ENCODE peak calls at places on chromosomes 12 and 14, in ten cellular contexts. R is HT1080; L is left cardiac atrium; N is progenitor cell of endocrine pancreas; S is activated T-helper 1 cell treated with anti-CD3 and anti-CD28 coated beads, Interleukin-12 subunit alpha, Interleukin-12 subunit beta, Interleukin-2, Interleukin-4 antibody, amounts not matched to agents 30 ng/mL and 10 ng/mL and 1 ng/mL, durations not matched to agents 14 hours and 24 hours and 36 hours; W is fibroblast of the aortic adventitia; E is GM10248; M is AG10803; J is HFFc6; I is CD4-positive, CD25-positive, alpha-beta regulatory T cell. Q is an unnamed sample.

GRCh38 chr14:61616524-61617185 is 78.7 kb upstream of the HIF1A start:
- DNase-seq in R (peak; percentile 70), L (no peak), N (no peak), S (no peak), W (peak; percentile 93), E (no peak), M (peak; percentile 82), J (peak; percentile 73), I (no peak), Q (peak; percentile 64)

GRCh38 chr14:39266589-39266870 is 32.8 kb downstream of the MIA2 start:
- DNase-seq in R (no peak), L (peak; percentile 63), N (peak; percentile 49), S (no peak), W (peak; percentile 48), E (no peak), M (no peak), J (peak; percentile 18), I (no peak), Q (no peak)

GRCh38 chr12:120413901-120414695 is 23.8 kb upstream of the COX6A1 start:
- DNase-seq in R (no peak), L (no peak), N (no peak), S (no peak), W (no peak), E (no peak), M (no peak), J (no peak), I (no peak), Q (no peak)

GRCh38 chr14:58636129-58636528 is 1.6 kb upstream of the DACT1 start:
- DNase-seq in R (no peak), L (no peak), N (no peak), S (no peak), W (no peak), E (no peak), M (no peak), J (no peak), I (no peak), Q (no peak)

GRCh38 chr12:52519826-52520662 is at the start of gene KRT5:
- DNase-seq in R (no peak), L (no peak), N (peak; percentile 7), S (no peak), W (no peak), E (no peak), M (no peak), J (no peak), I (no peak), Q (no peak)

GRCh38 chr12:20154060-20154459 is 214.3 kb upstream of the PDE3A start:
- DNase-seq in R (no peak), L (no peak), N (no peak), S (no peak), W (peak; percentile 28), E (no peak), M (no peak), J (no peak), I (no peak), Q (no peak)

GRCh38 chr12:1922075-1922709 is 3.7 kb upstream of the CACNA2D4 start:
- DNase-seq in R (peak; percentile 55), L (no peak), N (no peak), S (no peak), W (no peak), E (no peak), M (no peak), J (no peak), I (no peak), Q (no peak)

GRCh38 chr12:24226745-24227350 is 277.4 kb upstream of the SOX5 start:
- DNase-seq in R (peak; percentile 64), L (peak; percentile 55), N (no peak), S (no peak), W (peak; percentile 73), E (no peak), M (peak; percentile 28), J (no peak), I (no peak), Q (peak; percentile 45)

GRCh38 chr12:461425-461824 is 1.7 kb downstream of the B4GALNT3 start:
- DNase-seq in R (no peak), L (no peak), N (no peak), S (no peak), W (no peak), E (no peak), M (no peak), J (no peak), I (no peak), Q (no peak)

GRCh38 chr14:104865069-104865630 is at the start of gene CEP170B:
- DNase-seq in R (no peak), L (peak; percentile 59), N (peak; percentile 41), S (peak; percentile 36), W (no peak), E (peak; percentile 81), M (peak; percentile 52), J (no peak), I (peak; percentile 38), Q (peak; percentile 32)

GRCh38 chr12:132620893-132621656 is 2.5 kb downstream of the P2RX2 start:
- DNase-seq in R (no peak), L (no peak), N (no peak), S (no peak), W (no peak), E (no peak), M (no peak), J (no peak), I (no peak), Q (no peak)

GRCh38 chr14:76768201-76768656 is 7.0 kb downstream of the VASH1 start:
- DNase-seq in R (no peak), L (peak; percentile 88), N (no peak), S (peak; percentile 74), W (no peak), E (peak; percentile 82), M (no peak), J (no peak), I (peak; percentile 84), Q (peak; percentile 45)

GRCh38 chr14:37580146-37580545 is 14.9 kb downstream of the FOXA1 start:
- DNase-seq in R (peak; percentile 91), L (no peak), N (no peak), S (no peak), W (no peak), E (no peak), M (no peak), J (no peak), I (no peak), Q (no peak)

GRCh38 chr12:79919762-79920161 is 15.1 kb downstream of the PPP1R12A start:
- DNase-seq in R (no peak), L (no peak), N (no peak), S (no peak), W (no peak), E (no peak), M (no peak), J (no peak), I (no peak), Q (no peak)

GRCh38 chr14:74491952-74492351 is 1.2 kb downstream of the NPC2 start:
- DNase-seq in R (peak; percentile 44), L (no peak), N (no peak), S (no peak), W (peak; percentile 66), E (no peak), M (peak; percentile 66), J (peak; percentile 41), I (peak; percentile 47), Q (peak; percentile 20)

Q was measured in trophoblast cell.